ENCODE peak calls at places on chromosomes 4 and X, in five cellular contexts. C, B, H, D and V are unnamed samples.

GRCh38 chr4:17385403-17385802 is 126.5 kb downstream of the QDPR start:
- DNase-seq in B (no peak), D (no peak), C (peak; percentile 18), H (no peak), V (no peak)

GRCh38 chr4:119038465-119038864 is 97.2 kb upstream of the MYOZ2 start:
- DNase-seq in B (no peak), D (no peak), H (no peak), C (peak; percentile 43), V (no peak)

GRCh38 chr4:181946902-181947301 is 296.3 kb upstream of the TENM3 start:
- DNase-seq in D (no peak), H (no peak), B (no peak), C (no peak), V (no peak)

GRCh38 chr4:122827899-122828601 is 1.4 kb downstream of the FGF2 start:
- DNase-seq in H (peak; percentile 11), B (no peak), D (peak; percentile 69), C (peak; percentile 71), V (no peak)

GRCh38 chr4:189773909-189774308 is 166.8 kb upstream of the FRG1 start:
- DNase-seq in C (no peak), D (no peak), B (no peak), H (no peak), V (no peak)

GRCh38 chrX:19172741-19173140 is 50.5 kb upstream of the ADGRG2 start:
- DNase-seq in B (no peak), C (no peak), H (no peak), D (no peak), V (no peak)

GRCh38 chr4:107740950-107741701 is 21.1 kb upstream of the PAPSS1 start:
- DNase-seq in H (no peak), C (peak; percentile 81), B (no peak), D (no peak), V (no peak)

GRCh38 chrX:19704117-19704516 is 183.3 kb downstream of the SH3KBP1 start:
- DNase-seq in C (no peak), H (no peak), B (no peak), D (no peak), V (no peak)

GRCh38 chr4:103050736-103051436 is 25.7 kb downstream of the SLC9B2 start:
- DNase-seq in B (no peak), D (no peak), H (no peak), C (no peak), V (no peak)

GRCh38 chrX:42943051-42943450 is 165.1 kb upstream of the PPP1R2C start:
- DNase-seq in H (peak; percentile 1), D (no peak), B (no peak), C (no peak), V (no peak)

GRCh38 chr4:186081202-186081807 is 12.3 kb downstream of the TLR3 start:
- DNase-seq in D (peak; percentile 72), H (no peak), C (peak; percentile 18), B (no peak), V (no peak)

GRCh38 chrX:136779346-136779781 is 1.4 kb downstream of the ARHGEF6 start:
- DNase-seq in C (no peak), H (no peak), D (no peak), B (no peak), V (no peak)

GRCh38 chr4:90060039-90060438 is 67.2 kb upstream of the CCSER1 start:
- DNase-seq in H (no peak), D (no peak), C (no peak), B (no peak), V (no peak)

GRCh38 chr4:186627226-186627865 is 72.0 kb upstream of the MTNR1A start:
- DNase-seq in H (no peak), B (no peak), C (no peak), D (no peak), V (no peak)

GRCh38 chr4:125780159-125780558 is 465.4 kb downstream of the FAT4 start:
- DNase-seq in D (no peak), B (no peak), C (no peak), H (no peak), V (no peak)

GRCh38 chr4:165877291-165877690 is 4.3 kb downstream of the TLL1 start:
- DNase-seq in C (no peak), D (no peak), B (no peak), H (no peak), V (no peak)

GRCh38 chr4:24576276-24576675 is 8.1 kb downstream of the DHX15 start:
- DNase-seq in B (no peak), C (no peak), D (no peak), H (no peak), V (no peak)

GRCh38 chrX:31331045-31331444 is 259.2 kb upstream of the FTHL17 start:
- DNase-seq in H (no peak), C (no peak), B (no peak), D (no peak), V (no peak)

GRCh38 chr4:128287159-128287870 is at the start of gene PGRMC2:
- DNase-seq in D (peak; percentile 67), B (no peak), H (no peak), C (no peak), V (no peak)

GRCh38 chr4:7190668-7191545 is 1.4 kb upstream of the SORCS2 start:
- DNase-seq in D (no peak), H (no peak), B (no peak), C (no peak), V (no peak)

GRCh38 chr4:86549163-86549788 is 44.8 kb upstream of the PTPN13 start:
- DNase-seq in H (no peak), C (no peak), D (no peak), B (no peak), V (no peak)

GRCh38 chr4:168832746-168833575 is 177.1 kb downstream of the CBR4 start:
- DNase-seq in C (peak; percentile 32), H (no peak), D (peak; percentile 80), B (no peak), V (no peak)

GRCh38 chrX:119406739-119407138 is 7.6 kb downstream of the SLC25A43 start:
- DNase-seq in C (no peak), H (no peak), B (no peak), D (no peak), V (no peak)

GRCh38 chr4:108834167-108834566 is 71.3 kb upstream of the ETNPPL start:
- DNase-seq in B (no peak), C (no peak), D (no peak), H (no peak), V (no peak)

GRCh38 chr4:166941629-166942028 is 292.7 kb downstream of the SPOCK3 start:
- DNase-seq in B (peak; percentile 1), H (no peak), D (no peak), C (no peak), V (no peak)

GRCh38 chr4:101968364-101968763 is 177.8 kb downstream of the BANK1 start:
- DNase-seq in C (no peak), D (no peak), H (no peak), B (no peak), V (no peak)

GRCh38 chrX:70262952-70263567 is 3.1 kb upstream of the P2RY4 start:
- DNase-seq in B (no peak), D (peak; percentile 70), H (peak; percentile 23), C (peak; percentile 9), V (no peak)

GRCh38 chr4:37805091-37805490 is 21.4 kb upstream of the PGM2 start:
- DNase-seq in B (no peak), D (no peak), H (no peak), C (no peak), V (no peak)

GRCh38 chrX:120561634-120562568 is 1.1 kb upstream of the CUL4B start:
- DNase-seq in H (no peak), D (no peak), B (no peak), C (no peak), V (no peak)

GRCh38 chrX:136608295-136608933 is 39.5 kb upstream of the CD40LG start:
- DNase-seq in B (peak; percentile 3), D (peak; percentile 42), C (peak; percentile 2), H (no peak), V (no peak)

DNA sequence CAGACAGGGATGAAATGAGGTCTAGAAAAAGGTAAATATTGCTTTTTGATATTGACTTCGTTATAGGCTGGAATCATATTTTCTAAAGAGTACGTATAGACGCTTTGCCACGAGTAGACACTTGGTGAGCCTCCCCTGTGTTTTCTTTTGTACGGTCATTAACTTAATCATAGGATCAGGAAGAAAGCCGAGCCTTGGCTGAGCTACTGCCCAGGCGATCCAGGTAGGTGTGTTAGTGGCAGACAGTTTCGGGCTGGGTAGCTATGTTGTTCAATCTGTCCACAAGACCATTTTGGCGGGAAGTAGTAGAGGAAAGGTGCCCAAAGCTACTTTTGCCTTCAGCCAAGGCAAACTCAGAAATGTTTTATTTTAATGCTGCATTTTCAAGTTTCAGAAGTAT is 8.8 kb downstream of the PRDM8 start:
- DNase-seq in B (no peak), C (no peak), D (no peak), H (no peak), V (no peak)
- H3K9ac ChIP-seq in B (no peak overlapping the region), C (no peak overlapping the region), D (no peak overlapping the region), H (no peak overlapping the region), V (no peak overlapping the region)

GRCh38 chr4:154743683-154744340 is at the start of gene LRAT:
- DNase-seq in D (peak; percentile 91), C (no peak), B (peak; percentile 54), H (no peak), V (no peak)
- TF ChIP-seq EZH2 in D (no peak), C (peak; percentile 29), B (no peak), H (no peak), V (no peak)

GRCh38 chr4:10639100-10639499 is 45.5 kb downstream of the CLNK start:
- DNase-seq in D (no peak), B (no peak), H (no peak), C (no peak), V (no peak)
- TF ChIP-seq POLR2AphosphoS5 in D (no peak), B (no peak), H (no peak), C (no peak), V (no peak)

DNA sequence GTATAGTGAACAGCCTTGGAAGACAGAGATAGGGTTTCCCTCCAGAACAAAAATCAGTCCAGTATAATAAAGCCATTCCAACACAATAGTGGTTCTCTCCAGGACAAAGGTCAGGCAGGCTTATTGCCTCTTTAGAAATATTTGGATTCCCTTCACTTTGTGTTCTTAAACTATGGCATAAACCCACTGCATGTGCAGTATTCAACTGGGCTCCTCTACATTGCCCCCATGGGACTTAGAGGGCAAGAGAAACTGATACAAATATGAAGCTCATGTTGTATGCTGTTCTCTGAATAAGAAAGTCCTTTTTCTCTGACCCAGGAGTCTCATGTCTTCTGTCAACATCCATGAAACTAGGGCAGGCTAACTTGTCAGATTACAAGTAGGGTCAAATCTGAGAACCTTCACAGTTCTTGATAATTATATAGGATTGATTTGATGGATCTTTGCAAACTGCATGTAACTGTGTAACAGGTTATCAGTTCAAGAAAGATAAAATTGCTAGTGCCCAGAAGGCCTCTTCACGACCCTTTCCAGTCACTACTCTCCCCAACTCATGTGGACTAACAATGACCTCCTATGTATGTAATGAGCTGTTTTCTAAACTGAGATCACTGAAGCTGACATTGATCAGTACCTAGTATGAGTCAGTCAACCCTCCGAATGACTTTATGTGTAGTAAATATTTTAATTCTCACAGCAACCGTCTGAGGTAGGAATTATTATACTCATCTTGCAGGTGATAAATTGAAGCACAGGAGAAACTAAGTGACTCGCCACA is 31.9 kb upstream of the FAM9C start:
- DNase-seq in H (no peak), B (no peak), C (no peak), D (no peak), V (no peak)
- H3K9ac ChIP-seq in H (no peak overlapping the region), B (no peak overlapping the region), C (no peak overlapping the region), D (no peak overlapping the region), V (no peak overlapping the region)